ENCODE peak calls at places on chromosome 11, in ten cellular contexts. M is left ventricle myocardium inferior; W is ovary; S is T-helper 2 cell; J is HuH-7; F is RWPE1; U is RCC 7860; T is tibial nerve; E is retina; Z is stimulated activated CD4-positive, alpha-beta T cell treated with anti-CD3 and anti-CD28 coated beads, Interleukin-12 subunit alpha, Interleukin-12 subunit beta, amount 100 ng/mL, for 24 hours. Q is an unnamed sample.

GRCh38 chr11:103582351-103582909 is 454.0 kb upstream of the DDI1 start:
- DNase-seq in M (no peak), W (no peak), S (no peak), J (no peak), F (no peak), U (no peak), T (no peak), E (no peak), Z (no peak), Q (no peak)

GRCh38 chr11:8019671-8020597 is 32.8 kb downstream of the EIF3F start:
- DNase-seq in M (no peak), W (peak), S (no peak), J (no peak), F (peak), U (no peak), T (no peak), E (no peak), Z (no peak), Q (no peak)

GRCh38 chr11:10205928-10206327 is 88.1 kb downstream of the SBF2 start:
- DNase-seq in M (no peak), W (no peak), S (no peak), J (no peak), F (no peak), U (no peak), T (no peak), E (no peak), Z (no peak), Q (no peak)

GRCh38 chr11:2792376-2793250 is 92.8 kb upstream of the KCNQ1OT1 start:
- DNase-seq in M (peak), W (peak), S (peak), J (no peak), F (peak), U (no peak), T (peak), E (no peak), Z (no peak), Q (no peak)

GRCh38 chr11:73308003-73308962 is at the start of gene ARHGEF17:
- DNase-seq in M (peak), W (peak), S (no peak), J (peak), F (peak), U (peak), T (peak), E (peak), Z (no peak), Q (peak)

GRCh38 chr11:9758676-9759518 is 95.0 kb downstream of the SWAP70 start:
- DNase-seq in M (peak), W (peak), S (no peak), J (peak), F (peak), U (peak), T (peak), E (peak), Z (peak), Q (peak)

GRCh38 chr11:26037716-26038115 is 294.2 kb upstream of the ANO3 start:
- DNase-seq in M (no peak), W (no peak), S (no peak), J (no peak), F (no peak), U (no peak), T (no peak), E (no peak), Z (no peak), Q (no peak)

GRCh38 chr11:75938543-75938942 is 123.5 kb downstream of the UVRAG start:
- DNase-seq in M (no peak), W (no peak), S (no peak), J (no peak), F (no peak), U (no peak), T (no peak), E (no peak), Z (no peak), Q (no peak)

GRCh38 chr11:15197696-15198095 is 83.0 kb downstream of the INSC start:
- DNase-seq in M (no peak), W (no peak), S (no peak), J (no peak), F (no peak), U (no peak), T (no peak), E (no peak), Z (no peak), Q (no peak)

GRCh38 chr11:125345706-125346561 is 150.1 kb downstream of the FEZ1 start:
- DNase-seq in M (peak), W (peak), S (no peak), J (peak), F (peak), U (no peak), T (peak), E (peak), Z (no peak), Q (peak)

GRCh38 chr11:95345651-95346050 is 114.6 kb upstream of the SESN3 start:
- DNase-seq in M (no peak), W (no peak), S (no peak), J (no peak), F (no peak), U (no peak), T (no peak), E (no peak), Z (no peak), Q (no peak)

GRCh38 chr11:28697920-28698827 is 590.0 kb downstream of the METTL15 start:
- DNase-seq in M (peak), W (peak), S (no peak), J (peak), F (peak), U (no peak), T (peak), E (peak), Z (no peak), Q (peak)

GRCh38 chr11:7548659-7549283 is 35.0 kb downstream of the PPFIBP2 start:
- DNase-seq in M (no peak), W (no peak), S (no peak), J (peak), F (no peak), U (no peak), T (no peak), E (no peak), Z (no peak), Q (no peak)

GRCh38 chr11:72730243-72730642 is 22.0 kb downstream of the ARAP1 start:
- DNase-seq in M (no peak), W (no peak), S (no peak), J (no peak), F (no peak), U (no peak), T (no peak), E (no peak), Z (no peak), Q (no peak)

GRCh38 chr11:64591257-64592233 is 525 bp downstream of the SLC22A12 start:
- DNase-seq in M (no peak), W (peak), S (no peak), J (no peak), F (no peak), U (no peak), T (no peak), E (no peak), Z (no peak), Q (no peak)

GRCh38 chr11:85595285-85595884 is 31.8 kb downstream of the DLG2 start:
- DNase-seq in M (no peak), W (no peak), S (no peak), J (peak), F (peak), U (peak), T (no peak), E (peak), Z (no peak), Q (peak)

GRCh38 chr11:23078289-23078971 is 218.2 kb upstream of the CCDC179 start:
- DNase-seq in M (no peak), W (no peak), S (no peak), J (no peak), F (peak), U (peak), T (no peak), E (no peak), Z (no peak), Q (no peak)

GRCh38 chr11:64916040-64916847 is 765 bp downstream of the ATG2A start:
- DNase-seq in M (no peak), W (peak), S (no peak), J (peak), F (peak), U (no peak), T (no peak), E (no peak), Z (no peak), Q (peak)

GRCh38 chr11:116875194-116875593 is 37.8 kb upstream of the APOA1 start:
- DNase-seq in M (no peak), W (no peak), S (no peak), J (no peak), F (no peak), U (no peak), T (no peak), E (no peak), Z (no peak), Q (no peak)

GRCh38 chr11:130448416-130449068 is at the start of gene ADAMTS15:
- DNase-seq in M (peak), W (peak), S (no peak), J (no peak), F (peak), U (peak), T (peak), E (peak), Z (no peak), Q (no peak)

GRCh38 chr11:134956461-134957209 is 544.6 kb upstream of the B3GAT1 start:
- DNase-seq in M (no peak), W (no peak), S (no peak), J (no peak), F (no peak), U (no peak), T (no peak), E (peak), Z (no peak), Q (no peak)

GRCh38 chr11:18671246-18671645 is 27.3 kb upstream of the TMEM86A start:
- DNase-seq in M (no peak), W (no peak), S (no peak), J (no peak), F (no peak), U (no peak), T (no peak), E (no peak), Z (no peak), Q (no peak)

GRCh38 chr11:62552931-62553838 is 6.6 kb upstream of the AHNAK start:
- DNase-seq in M (peak), W (peak), S (no peak), J (no peak), F (peak), U (peak), T (peak), E (peak), Z (no peak), Q (peak)

GRCh38 chr11:106242723-106243405 is 165.4 kb downstream of the AASDHPPT start:
- DNase-seq in M (no peak), W (no peak), S (no peak), J (no peak), F (no peak), U (no peak), T (no peak), E (no peak), Z (no peak), Q (no peak)

GRCh38 chr11:111538407-111539114 is 2.0 kb upstream of the LAYN start:
- DNase-seq in M (no peak), W (no peak), S (no peak), J (no peak), F (no peak), U (no peak), T (no peak), E (no peak), Z (no peak), Q (no peak)

GRCh38 chr11:75371930-75372876 is 20.7 kb upstream of the ARRB1 start:
- DNase-seq in M (no peak), W (no peak), S (no peak), J (no peak), F (no peak), U (no peak), T (no peak), E (no peak), Z (no peak), Q (no peak)

GRCh38 chr11:235998-236773 is at the start of gene SIRT3:
- DNase-seq in M (peak), W (peak), S (peak), J (peak), F (peak), U (peak), T (peak), E (peak), Z (peak), Q (peak)

GRCh38 chr11:92693146-92693545 is 276.3 kb upstream of the MTNR1B start:
- DNase-seq in M (no peak), W (no peak), S (no peak), J (no peak), F (no peak), U (no peak), T (no peak), E (no peak), Z (no peak), Q (no peak)

GRCh38 chr11:72001834-72002591 is 3.3 kb downstream of the IL18BP start:
- DNase-seq in M (no peak), W (no peak), S (no peak), J (no peak), F (no peak), U (no peak), T (no peak), E (peak), Z (no peak), Q (no peak)

GRCh38 chr11:63890368-63890767 is 26.6 kb downstream of the RCOR2 start:
- DNase-seq in M (no peak), W (no peak), S (no peak), J (no peak), F (no peak), U (no peak), T (no peak), E (no peak), Z (no peak), Q (no peak)

GRCh38 chr11:62273284-62273683 is 3.3 kb downstream of the SCGB2A2 start:
- DNase-seq in M (no peak), W (no peak), S (no peak), J (no peak), F (no peak), U (no peak), T (no peak), E (no peak), Z (no peak), Q (no peak)

GRCh38 chr11:92765418-92765817 is 204.0 kb upstream of the MTNR1B start:
- DNase-seq in M (no peak), W (no peak), S (no peak), J (no peak), F (no peak), U (no peak), T (no peak), E (no peak), Z (no peak), Q (no peak)

GRCh38 chr11:76120513-76121081 is 85.7 kb downstream of the WNT11 start:
- DNase-seq in M (no peak), W (no peak), S (no peak), J (no peak), F (no peak), U (no peak), T (no peak), E (peak), Z (no peak), Q (no peak)

GRCh38 chr11:61855939-61856730 is 28.0 kb downstream of the FADS2 start:
- DNase-seq in M (no peak), W (no peak), S (no peak), J (no peak), F (no peak), U (no peak), T (no peak), E (no peak), Z (no peak), Q (no peak)

GRCh38 chr11:119027561-119028345 is 2.9 kb downstream of the SLC37A4 start:
- DNase-seq in M (no peak), W (no peak), S (no peak), J (no peak), F (no peak), U (no peak), T (no peak), E (no peak), Z (no peak), Q (no peak)

GRCh38 chr11:68584991-68585524 is 99.3 kb upstream of the GAL start:
- DNase-seq in M (no peak), W (no peak), S (no peak), J (no peak), F (no peak), U (no peak), T (no peak), E (no peak), Z (no peak), Q (no peak)

GRCh38 chr11:61082931-61083531 is 19.3 kb upstream of the CD5 start:
- DNase-seq in M (no peak), W (no peak), S (no peak), J (no peak), F (no peak), U (no peak), T (no peak), E (no peak), Z (no peak), Q (no peak)

GRCh38 chr11:116581349-116581748 is 191.4 kb downstream of the BUD13 start:
- DNase-seq in M (no peak), W (no peak), S (no peak), J (no peak), F (no peak), U (no peak), T (no peak), E (no peak), Z (no peak), Q (no peak)